ENCODE peak calls at places on chromosomes 6 and 20, in seven cellular contexts. S is H54, Y is heart left ventricle, R is K562, T is transverse colon, D is uterus, C is testis. A is an unnamed sample.

GRCh38 chr6:157106487-157106886 is 216.8 kb downstream of the TMEM242 start:
- DNase-seq in S (peak; percentile 30), Y (no peak), R (no peak), T (no peak), D (no peak), C (no peak), A (peak; percentile 68)

GRCh38 chr6:9428416-9429172 is 986.3 kb downstream of the TFAP2A start:
- DNase-seq in S (no peak), Y (no peak), R (no peak), T (no peak), D (no peak), C (no peak), A (no peak)

GRCh38 chr20:62668441-62669027 is 26.2 kb downstream of the SLCO4A1 start:
- DNase-seq in S (peak; percentile 88), Y (peak; percentile 73), R (peak; percentile 75), T (peak; percentile 81), D (peak; percentile 64), C (peak; percentile 87), A (peak; percentile 24)

GRCh38 chr6:118715371-118715770 is 64.0 kb upstream of the CEP85L start:
- DNase-seq in S (no peak), Y (no peak), R (no peak), T (no peak), D (no peak), C (no peak), A (no peak)

GRCh38 chr20:1415667-1416468 is 23.0 kb upstream of the FKBP1A start:
- DNase-seq in S (peak; percentile 74), Y (no peak), R (peak; percentile 35), T (no peak), D (no peak), C (no peak), A (peak; percentile 10)

GRCh38 chr6:39154705-39155104 is 39.7 kb upstream of the SAYSD1 start:
- DNase-seq in S (no peak), Y (no peak), R (no peak), T (no peak), D (no peak), C (no peak), A (no peak)

GRCh38 chr6:10954590-10955010 is 67.7 kb downstream of the SYCP2L start:
- DNase-seq in S (peak; percentile 44), Y (peak; percentile 61), R (peak; percentile 79), T (peak; percentile 75), D (peak; percentile 23), C (peak; percentile 89), A (peak; percentile 83)

GRCh38 chr20:34179636-34180360 is 61.4 kb upstream of the ASIP start:
- DNase-seq in S (no peak), Y (no peak), R (no peak), T (no peak), D (no peak), C (no peak), A (no peak)

GRCh38 chr6:15330174-15330934 is 84.5 kb downstream of the JARID2 start:
- DNase-seq in S (no peak), Y (no peak), R (no peak), T (no peak), D (no peak), C (no peak), A (peak; percentile 18)

GRCh38 chr6:28171271-28171670 is 29.6 kb downstream of the ZKSCAN8 start:
- DNase-seq in S (no peak), Y (no peak), R (no peak), T (no peak), D (no peak), C (no peak), A (no peak)

GRCh38 chr6:28172006-28172405 is 30.3 kb downstream of the ZKSCAN8 start:
- DNase-seq in S (no peak), Y (no peak), R (no peak), T (no peak), D (no peak), C (no peak), A (no peak)

GRCh38 chr6:28182255-28182654 is 40.6 kb downstream of the ZKSCAN8 start:
- DNase-seq in S (no peak), Y (no peak), R (no peak), T (no peak), D (no peak), C (no peak), A (no peak)

GRCh38 chr6:28176373-28176772 is 34.7 kb downstream of the ZKSCAN8 start:
- DNase-seq in S (no peak), Y (no peak), R (no peak), T (no peak), D (no peak), C (no peak), A (no peak)
- TF ChIP-seq POLR2A in S (no peak), Y (no peak), R (no peak), T (no peak), D (no peak), C (no peak), A (no peak)

GRCh38 chr20:13788167-13788834 is 3.5 kb downstream of the NDUFAF5 start:
- DNase-seq in S (peak; percentile 11), Y (no peak), R (peak; percentile 18), T (peak; percentile 35), D (no peak), C (peak; percentile 70), A (peak; percentile 37)

GRCh38 chr20:13784893-13785715 is at the start of the genes ESF1 and NDUFAF5:
- DNase-seq in S (peak; percentile 71), Y (peak; percentile 94), R (peak; percentile 74), T (peak; percentile 96), D (peak; percentile 94), C (peak; percentile 99), A (peak; percentile 95)

GRCh38 chr20:13783528-13783927 is 1.2 kb downstream of the ESF1 start:
- DNase-seq in S (no peak), Y (no peak), R (no peak), T (no peak), D (no peak), C (no peak), A (peak; percentile 2)

GRCh38 chr20:13786143-13786828 is 1.5 kb downstream of the NDUFAF5 start:
- DNase-seq in S (no peak), Y (no peak), R (no peak), T (no peak), D (no peak), C (no peak), A (peak; percentile 7)

DNA sequence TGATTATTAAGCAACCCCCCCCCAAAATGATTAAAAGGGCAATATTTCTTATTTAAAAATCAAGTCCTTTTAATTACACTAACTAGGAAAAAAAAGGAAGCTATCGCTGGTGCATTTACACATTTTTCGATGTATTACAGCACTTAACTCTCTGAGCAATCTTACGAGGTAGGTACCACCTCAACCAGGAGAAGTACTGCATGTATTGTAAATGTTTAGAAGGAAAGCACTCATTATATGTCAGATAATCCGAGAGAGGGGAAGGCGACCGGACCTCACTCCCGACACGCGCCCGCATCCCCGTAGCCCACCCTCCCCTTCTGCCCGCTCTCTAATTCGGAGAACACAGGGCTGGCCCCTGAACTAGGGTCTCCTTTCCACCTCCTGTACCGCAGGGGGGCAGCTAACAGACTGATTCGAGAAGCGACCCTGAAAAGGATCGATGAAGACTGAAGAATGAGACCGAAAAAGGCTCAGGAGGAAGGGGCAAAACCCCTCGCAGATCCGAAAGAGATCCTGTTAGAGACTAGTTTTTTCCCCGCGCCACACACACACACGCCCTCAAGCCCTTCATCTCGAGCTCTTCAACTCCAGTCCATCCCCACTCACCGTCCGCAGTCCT is 337 bp downstream of the ESF1 start:
- DNase-seq in S (no peak), Y (no peak), R (peak; percentile 27), T (no peak), D (no peak), C (no peak), A (no peak)
- TF ChIP-seq POLR2A in S (no peak), Y (no peak), R (peak; percentile 83), T (no peak), D (no peak), C (no peak), A (no peak)

GRCh38 chr6:86529635-86530034 is 407.7 kb upstream of the HTR1E start:
- DNase-seq in S (no peak), Y (no peak), R (no peak), T (no peak), D (no peak), C (no peak), A (no peak)

DNA sequence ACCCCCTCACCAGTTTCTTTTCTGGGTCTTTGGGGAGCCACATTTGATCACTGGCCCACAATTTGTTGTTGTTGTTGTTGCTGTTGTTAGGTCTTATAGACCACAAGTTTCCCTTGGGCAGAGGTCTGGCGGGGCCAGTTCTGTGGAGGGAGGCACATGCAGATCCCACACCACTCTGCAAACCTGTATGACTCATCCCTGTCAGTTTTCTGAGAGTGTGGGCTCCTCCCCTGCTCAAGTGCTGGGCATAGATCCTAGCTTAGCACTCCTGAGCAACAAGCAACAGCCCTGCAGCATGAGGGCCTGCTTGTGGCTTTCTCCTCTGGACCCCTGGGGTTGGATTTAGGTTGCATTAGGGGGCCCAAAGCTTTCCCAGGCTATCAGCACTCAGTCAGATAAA is 411.1 kb upstream of the HTR1E start:
- DNase-seq in S (no peak), Y (no peak), R (no peak), T (no peak), D (no peak), C (no peak), A (no peak)
- TF ChIP-seq POLR2A in S (no peak), Y (no peak), R (no peak), T (no peak), D (no peak), C (no peak), A (no peak)

GRCh38 chr6:35014786-35015185 is 125.7 kb downstream of the ANKS1A start:
- DNase-seq in S (peak; percentile 61), Y (no peak), R (no peak), T (no peak), D (no peak), C (no peak), A (no peak)

GRCh38 chr6:35015476-35015875 is 125.7 kb downstream of the TCP11 start:
- DNase-seq in S (no peak), Y (no peak), R (no peak), T (no peak), D (no peak), C (no peak), A (no peak)

GRCh38 chr6:35014341-35014740 is 125.3 kb downstream of the ANKS1A start:
- DNase-seq in S (no peak), Y (no peak), R (no peak), T (no peak), D (no peak), C (peak; percentile 32), A (no peak)

GRCh38 chr6:35015996-35016395 is 125.1 kb downstream of the TCP11 start:
- DNase-seq in S (no peak), Y (no peak), R (no peak), T (no peak), D (no peak), C (peak; percentile 47), A (no peak)

GRCh38 chr6:35013701-35014100 is 124.6 kb downstream of the ANKS1A start:
- DNase-seq in S (no peak), Y (no peak), R (no peak), T (no peak), D (no peak), C (no peak), A (no peak)
- TF ChIP-seq POLR2A in S (no peak), Y (no peak), R (no peak), T (no peak), D (no peak), C (no peak), A (no peak)

A was measured in erythroblast.